ENCODE peak calls at places on chromosomes 1 and 21, in ten cellular contexts. D is mucosa of descending colon; V is SJSA1; U is transverse colon; L is spleen; K is CD4-positive, CD25-positive, alpha-beta regulatory T cell; Q is CD8-positive, alpha-beta memory T cell; Z is HFF-Myc; N is CD8-positive, alpha-beta T cell; A is choroid plexus epithelial cell. W is an unnamed sample.
A peak's percentile ranks its signal among the peaks of the same experiment; 100 is the strongest.

GRCh38 chr1:180235502-180236239 is 5.6 kb downstream of the LHX4 start:
- DNase-seq in Z (no peak), U (no peak), K (no peak), Q (no peak), N (no peak), A (no peak), D (no peak), V (no peak), L (no peak), W (no peak)

GRCh38 chr1:9233241-9233941 is 1.2 kb upstream of the H6PD start:
- DNase-seq in N (no peak), Z (no peak), D (peak; percentile 58), V (no peak), K (no peak), A (peak; percentile 95), L (peak; percentile 91), Q (no peak), U (peak; percentile 68), W (no peak)

GRCh38 chr1:39453603-39454002 is 37.8 kb upstream of the BMP8A start:
- DNase-seq in K (no peak), Z (no peak), U (peak; percentile 56), L (no peak), D (peak; percentile 36), Q (no peak), V (no peak), N (no peak), A (peak; percentile 94), W (no peak)

GRCh38 chr1:203177471-203178039 is 1.9 kb upstream of the MYBPH start:
- DNase-seq in U (no peak), K (no peak), Z (no peak), L (peak; percentile 61), A (no peak), Q (no peak), D (no peak), N (no peak), V (peak; percentile 55), W (no peak)

GRCh38 chr1:14183312-14183711 is 415.2 kb upstream of the KAZN start:
- DNase-seq in U (no peak), A (no peak), N (no peak), D (no peak), Q (no peak), L (no peak), V (no peak), K (no peak), Z (no peak), W (no peak)

GRCh38 chr1:15101801-15102200 is 51.7 kb upstream of the TMEM51 start:
- DNase-seq in Q (no peak), V (no peak), A (no peak), L (no peak), D (no peak), Z (no peak), K (no peak), N (no peak), U (no peak), W (no peak)

GRCh38 chr1:207188901-207189300 is 84.9 kb downstream of the C4BPA start:
- DNase-seq in D (no peak), K (no peak), A (no peak), Z (no peak), U (no peak), L (no peak), Q (no peak), V (no peak), N (no peak), W (no peak)

GRCh38 chr1:30976143-30976542 is 67.6 kb upstream of the SDC3 start:
- DNase-seq in N (no peak), U (no peak), A (peak; percentile 69), L (no peak), V (no peak), K (no peak), D (no peak), Z (no peak), Q (no peak), W (no peak)

GRCh38 chr1:40267767-40268187 is 9.7 kb downstream of the ZMPSTE24 start:
- DNase-seq in Q (no peak), V (no peak), K (no peak), Z (peak; percentile 27), N (no peak), A (peak; percentile 94), D (no peak), L (no peak), U (no peak), W (no peak)

GRCh38 chr1:151401125-151401788 is 1.9 kb downstream of the PSMB4 start:
- DNase-seq in K (no peak), D (no peak), V (no peak), Z (no peak), A (no peak), N (no peak), L (no peak), Q (no peak), U (no peak), W (no peak)

GRCh38 chr1:155938220-155938627 is 3.2 kb upstream of the RXFP4 start:
- DNase-seq in A (peak; percentile 83), U (no peak), D (no peak), L (no peak), V (no peak), Z (peak; percentile 50), N (no peak), Q (no peak), K (no peak), W (peak; percentile 58)

GRCh38 chr1:41045740-41046139 is 24.2 kb upstream of the SLFNL1 start:
- DNase-seq in Q (no peak), N (no peak), V (no peak), Z (no peak), K (no peak), D (no peak), U (peak; percentile 51), A (peak; percentile 65), L (no peak), W (no peak)

GRCh38 chr1:235415008-235415904 is 48.0 kb downstream of the TBCE start:
- DNase-seq in D (peak; percentile 61), K (peak; percentile 32), A (peak; percentile 92), Z (peak; percentile 62), N (peak; percentile 24), Q (peak; percentile 39), L (peak; percentile 80), U (peak; percentile 70), V (peak; percentile 79), W (peak; percentile 64)

GRCh38 chr21:31043495-31043894 is 5.2 kb upstream of the KRTAP19-8 start:
- DNase-seq in Q (no peak), A (no peak), N (no peak), L (no peak), Z (no peak), K (no peak), D (no peak), U (no peak), V (no peak), W (no peak)

GRCh38 chr1:78006491-78006890 is 1.8 kb downstream of the DNAJB4 start:
- DNase-seq in N (no peak), Q (no peak), L (no peak), U (no peak), A (no peak), K (no peak), V (no peak), Z (no peak), D (no peak), W (no peak)

GRCh38 chr1:78011050-78011449 is 6.3 kb downstream of the DNAJB4 start:
- DNase-seq in K (no peak), N (no peak), L (no peak), Z (no peak), V (no peak), D (no peak), A (no peak), Q (no peak), U (no peak), W (no peak)

GRCh38 chr1:78007677-78008341 is 3.1 kb downstream of the DNAJB4 start:
- DNase-seq in A (no peak), Q (no peak), L (no peak), D (no peak), Z (no peak), U (no peak), V (no peak), K (no peak), N (no peak), W (no peak)

GRCh38 chr1:78009276-78009675 is 4.5 kb downstream of the DNAJB4 start:
- DNase-seq in Q (no peak), L (no peak), A (no peak), K (no peak), N (no peak), U (no peak), D (no peak), Z (no peak), V (no peak), W (no peak)

DNA sequence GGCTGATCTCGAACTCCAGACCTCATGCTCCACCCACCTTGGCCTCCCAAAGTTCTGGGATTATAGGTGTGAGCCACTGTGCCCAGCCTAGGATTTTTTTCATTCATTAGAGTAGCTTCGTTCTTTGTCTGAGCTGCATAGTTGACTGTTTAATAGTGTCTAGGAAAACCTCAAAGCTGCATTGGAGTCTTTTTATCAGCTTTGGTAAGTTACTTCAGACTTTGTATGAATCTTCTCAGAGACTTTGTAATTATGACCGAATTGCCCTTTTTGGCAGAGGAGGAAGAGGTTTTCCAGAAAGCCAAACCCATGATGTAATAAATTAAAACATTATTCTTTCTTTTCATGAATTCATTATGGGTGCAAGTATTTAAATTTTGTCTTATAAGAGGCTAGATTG is 5.1 kb downstream of the DNAJB4 start:
- DNase-seq in N (no peak), U (no peak), K (no peak), Q (no peak), V (no peak), L (no peak), A (no peak), D (no peak), Z (no peak), W (no peak)
- H3K4me3 ChIP-seq in N (no peak overlapping the region), U (no peak overlapping the region), K (no peak overlapping the region), Q (no peak overlapping the region), V (no peak overlapping the region), L (no peak overlapping the region), A (peak overlapping the region; percentile 65), D (no peak overlapping the region), Z (no peak overlapping the region), W (no peak overlapping the region)

DNA sequence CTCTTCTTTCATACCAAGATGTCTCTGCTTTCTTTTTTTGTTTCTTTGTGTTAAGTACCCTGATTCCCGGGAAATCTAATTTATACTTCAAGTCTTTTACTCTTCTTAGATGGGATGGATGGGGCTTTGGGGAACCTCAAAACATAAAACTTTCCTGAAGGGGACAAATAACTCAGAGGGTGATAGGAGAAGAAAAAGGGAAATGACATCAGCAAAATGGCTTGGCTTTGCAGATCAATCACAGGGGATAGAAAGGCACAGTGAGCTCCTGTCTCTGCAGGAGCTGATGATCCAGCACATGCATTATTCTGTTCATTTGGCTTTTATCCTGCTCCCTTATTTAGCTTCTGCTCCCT is 1.4 kb upstream of the CA14 start:
- DNase-seq in V (no peak), Z (no peak), A (no peak), D (no peak), L (no peak), N (no peak), U (no peak), Q (no peak), K (no peak), W (no peak)
- H3K4me3 ChIP-seq in V (no peak overlapping the region), Z (no peak overlapping the region), A (no peak overlapping the region), D (no peak overlapping the region), L (no peak overlapping the region), N (no peak overlapping the region), U (no peak overlapping the region), Q (no peak overlapping the region), K (peak overlapping the region; percentile 49), W (no peak overlapping the region)

GRCh38 chr1:6358757-6359567 is 34.6 kb downstream of the ACOT7 start:
- DNase-seq in D (peak; percentile 73), L (peak; percentile 77), N (no peak), Z (peak; percentile 40), V (no peak), Q (peak; percentile 36), K (peak; percentile 38), A (peak; percentile 72), U (peak; percentile 42), W (peak; percentile 81)
- H3K4me3 ChIP-seq in D (no peak overlapping the region), L (peak overlapping the region; percentile 8), N (peak overlapping the region; percentile 51), Z (no peak overlapping the region), V (no peak overlapping the region), Q (peak overlapping the region; percentile 41), K (peak overlapping the region; percentile 41), A (no peak overlapping the region), U (no peak overlapping the region), W (peak overlapping the region; percentile 38)

GRCh38 chr21:33914188-33914587 is 1.4 kb downstream of the ATP5PO start:
- DNase-seq in Q (no peak), U (no peak), K (no peak), A (no peak), Z (no peak), L (no peak), N (no peak), D (no peak), V (no peak), W (no peak)
- H3K4me3 ChIP-seq in Q (no peak overlapping the region), U (no peak overlapping the region), K (peak overlapping the region; percentile 87), A (no peak overlapping the region), Z (peak overlapping the region; percentile 98), L (no peak overlapping the region), N (peak overlapping the region; percentile 78), D (no peak overlapping the region), V (no peak overlapping the region), W (no peak overlapping the region)